ENCODE peak calls at places on chromosomes 3 and 15, in six cellular contexts. U is astrocyte of the spinal cord, J is GM13977, O is DND-41, T is hepatocyte, X is AG09309. Y is an unnamed sample.

GRCh38 chr15:56168394-56168793 is 75.3 kb downstream of the RFX7 start:
- DNase-seq in U (no peak), J (no peak), O (no peak), T (no peak), X (no peak), Y (no peak)

GRCh38 chr3:174439621-174440349 is 419.3 kb upstream of the NAALADL2 start:
- DNase-seq in U (peak), J (no peak), O (no peak), T (peak), X (peak), Y (peak)

GRCh38 chr3:57036952-57037351 is 23.5 kb upstream of the SPATA12 start:
- DNase-seq in U (no peak), J (no peak), O (no peak), T (no peak), X (no peak), Y (no peak)

GRCh38 chr3:37920156-37920686 is 58.5 kb downstream of the CTDSPL start:
- DNase-seq in U (no peak), J (no peak), O (peak), T (no peak), X (no peak), Y (no peak)

GRCh38 chr15:73751481-73751880 is 1.7 kb downstream of the INSYN1 start:
- DNase-seq in U (no peak), J (no peak), O (no peak), T (no peak), X (no peak), Y (no peak)

GRCh38 chr3:194945508-194945907 is 259.8 kb downstream of the FAM43A start:
- DNase-seq in U (no peak), J (no peak), O (no peak), T (no peak), X (no peak), Y (no peak)

GRCh38 chr3:72560857-72561675 is 287.2 kb downstream of the SHQ1 start:
- DNase-seq in U (no peak), J (no peak), O (no peak), T (no peak), X (no peak), Y (no peak)

GRCh38 chr15:47194718-47195117 is 522.6 kb upstream of the SEMA6D start:
- DNase-seq in U (peak), J (no peak), O (no peak), T (peak), X (no peak), Y (peak)

GRCh38 chr3:41330465-41330864 is 131.2 kb downstream of the CTNNB1 start:
- DNase-seq in U (peak), J (no peak), O (no peak), T (no peak), X (no peak), Y (no peak)

GRCh38 chr3:183515968-183516851 is 39.3 kb downstream of the KLHL6 start:
- DNase-seq in U (no peak), J (peak), O (peak), T (no peak), X (no peak), Y (no peak)

GRCh38 chr15:99105516-99106341 is 849 bp downstream of the SYNM start:
- DNase-seq in U (peak), J (peak), O (no peak), T (peak), X (no peak), Y (peak)

GRCh38 chr3:177713921-177714900 is 516.9 kb upstream of the TBL1XR1 start:
- DNase-seq in U (no peak), J (no peak), O (peak), T (no peak), X (no peak), Y (no peak)

GRCh38 chr3:165544432-165544831 is 292.8 kb downstream of the BCHE start:
- DNase-seq in U (no peak), J (no peak), O (no peak), T (no peak), X (no peak), Y (no peak)

GRCh38 chr3:173553635-173554280 is 156.2 kb downstream of the NLGN1 start:
- DNase-seq in U (peak), J (no peak), O (no peak), T (peak), X (peak), Y (peak)

GRCh38 chr15:95405447-95405846 is 925.1 kb upstream of the NR2F2 start:
- DNase-seq in U (peak), J (no peak), O (no peak), T (no peak), X (no peak), Y (no peak)

GRCh38 chr15:101103589-101103988 is 148.3 kb downstream of the CHSY1 start:
- DNase-seq in U (no peak), J (no peak), O (no peak), T (no peak), X (no peak), Y (no peak)

GRCh38 chr15:57881361-57881760 is 174.8 kb downstream of the POLR2M start:
- DNase-seq in U (peak), J (no peak), O (no peak), T (no peak), X (no peak), Y (no peak)

GRCh38 chr3:188868803-188869202 is 303.0 kb upstream of the TPRG1 start:
- DNase-seq in U (no peak), J (no peak), O (no peak), T (no peak), X (no peak), Y (no peak)

GRCh38 chr3:197561926-197562325 is 6.2 kb upstream of the BDH1 start:
- DNase-seq in U (no peak), J (no peak), O (no peak), T (no peak), X (no peak), Y (no peak)

GRCh38 chr15:29678504-29679034 is 143.7 kb downstream of the TJP1 start:
- DNase-seq in U (no peak), J (no peak), O (no peak), T (no peak), X (no peak), Y (no peak)

GRCh38 chr3:55014081-55014480 is 86.2 kb upstream of the LRTM1 start:
- DNase-seq in U (peak), J (no peak), O (no peak), T (no peak), X (no peak), Y (no peak)

GRCh38 chr3:55009372-55009771 is 81.5 kb upstream of the LRTM1 start:
- DNase-seq in U (no peak), J (no peak), O (no peak), T (no peak), X (no peak), Y (no peak)

GRCh38 chr3:55012091-55012490 is 84.2 kb upstream of the LRTM1 start:
- DNase-seq in U (no peak), J (no peak), O (no peak), T (no peak), X (no peak), Y (no peak)

GRCh38 chr3:55017876-55018275 is 90.0 kb upstream of the LRTM1 start:
- DNase-seq in U (no peak), J (no peak), O (no peak), T (no peak), X (no peak), Y (no peak)

DNA sequence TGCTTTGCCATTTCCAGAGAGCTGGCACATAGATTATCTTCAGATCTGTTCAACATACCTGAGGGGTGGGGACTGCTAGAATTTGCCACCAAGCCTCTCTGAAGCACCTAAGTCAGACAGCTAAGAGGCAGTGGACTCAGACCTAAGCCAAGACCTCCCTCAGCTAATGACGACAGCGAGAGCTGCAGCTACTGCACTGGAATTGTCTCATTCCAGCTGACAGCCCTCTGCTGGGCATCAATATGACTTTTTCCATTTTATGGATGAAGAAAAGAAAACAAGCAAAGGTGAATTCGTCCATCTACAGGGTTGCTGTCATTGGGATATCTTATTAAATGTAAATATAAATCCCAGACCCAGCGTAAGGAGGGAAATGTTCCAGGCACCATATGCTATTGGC is 85.3 kb upstream of the LRTM1 start:
- DNase-seq in U (peak), J (no peak), O (no peak), T (peak), X (no peak), Y (no peak)
- TF ChIP-seq CTCF in U (peak), J (no peak), O (no peak), T (peak), X (peak), Y (no peak)

GRCh38 chr3:50210510-50211367 is 5.7 kb downstream of the SLC38A3 start:
- DNase-seq in U (no peak), J (no peak), O (no peak), T (peak), X (no peak), Y (no peak)

GRCh38 chr3:50213383-50213782 is 8.3 kb downstream of the SLC38A3 start:
- DNase-seq in U (no peak), J (no peak), O (no peak), T (no peak), X (no peak), Y (no peak)

GRCh38 chr3:50211930-50212329 is 6.9 kb downstream of the SLC38A3 start:
- DNase-seq in U (no peak), J (no peak), O (no peak), T (no peak), X (peak), Y (no peak)

GRCh38 chr3:50212971-50213370 is 7.9 kb downstream of the SLC38A3 start:
- DNase-seq in U (no peak), J (no peak), O (no peak), T (no peak), X (no peak), Y (no peak)

DNA sequence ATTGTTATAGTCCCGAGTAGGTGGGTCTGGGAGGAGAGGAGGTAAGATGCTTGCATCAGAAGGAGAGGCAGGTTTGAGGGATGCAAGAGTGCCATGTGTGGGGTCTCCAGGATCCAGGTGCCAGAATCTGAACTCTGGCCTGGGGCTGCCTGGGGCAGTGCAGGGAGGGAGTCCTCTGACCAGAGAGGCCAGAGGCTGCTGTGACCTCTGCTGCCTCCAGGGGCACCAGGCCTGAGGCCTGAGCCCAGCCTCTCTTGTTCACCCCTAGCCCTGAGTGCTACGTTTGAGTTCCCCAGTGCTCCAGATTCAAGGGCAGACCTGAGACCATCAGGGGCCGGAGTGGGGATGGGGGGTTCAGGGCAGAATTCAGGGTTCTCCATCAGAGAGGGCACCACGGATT is 7.4 kb downstream of the SLC38A3 start:
- DNase-seq in U (no peak), J (no peak), O (no peak), T (no peak), X (no peak), Y (no peak)
- TF ChIP-seq CTCF in U (no peak), J (no peak), O (no peak), T (no peak), X (no peak), Y (no peak)

GRCh38 chr3:116445291-116445841 is at the start of gene LSAMP:
- DNase-seq in U (peak), J (no peak), O (no peak), T (peak), X (no peak), Y (peak)
- TF ChIP-seq CTCF in U (no peak), J (no peak), O (no peak), T (no peak), X (no peak), Y (no peak)

DNA sequence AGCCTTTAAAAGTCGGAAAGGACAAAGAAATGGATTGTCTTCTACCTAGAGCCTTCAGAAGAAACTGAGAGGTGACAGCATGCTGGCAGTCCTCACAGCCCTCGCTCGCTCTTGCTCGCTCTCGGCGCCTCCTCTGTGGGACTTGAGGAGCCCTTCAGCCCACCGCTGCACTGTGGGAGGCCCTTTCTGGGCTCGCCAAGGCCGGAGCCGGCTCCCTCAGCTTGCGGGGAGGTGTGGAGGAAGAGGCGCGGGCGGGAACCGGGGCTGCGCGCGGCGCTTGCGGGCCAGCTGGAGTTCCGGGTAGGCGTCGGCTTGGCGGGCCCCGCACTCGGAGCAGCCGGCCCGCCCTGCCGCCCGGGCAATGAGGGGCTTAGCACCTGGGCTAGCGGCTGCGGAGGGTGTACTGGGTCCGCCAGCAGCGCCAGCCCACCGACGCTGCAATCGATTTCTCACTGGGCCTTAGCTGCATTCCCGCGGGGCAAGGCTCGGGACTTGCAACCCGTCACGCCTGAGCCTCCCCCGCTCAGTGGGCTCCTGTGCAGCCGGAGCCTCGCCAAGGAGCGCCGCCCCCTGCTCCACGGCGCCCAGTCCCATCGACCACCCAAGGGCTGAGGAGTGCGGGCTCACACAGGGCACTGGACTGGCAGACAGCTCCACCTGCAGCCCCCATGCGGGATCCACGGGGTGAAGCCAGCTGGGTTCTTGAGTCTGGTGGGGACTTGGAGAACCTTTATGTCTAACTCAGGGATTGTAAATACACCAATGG is 953.8 kb upstream of the GBE1 start:
- DNase-seq in U (no peak), J (no peak), O (no peak), T (no peak), X (no peak), Y (no peak)
- TF ChIP-seq CTCF in U (no peak), J (no peak), O (no peak), T (no peak), X (no peak), Y (no peak)

GRCh38 chr15:43183270-43183669 is 1.9 kb upstream of the CCNDBP1 start:
- DNase-seq in U (no peak), J (no peak), O (no peak), T (no peak), X (no peak), Y (no peak)

GRCh38 chr15:43187544-43188155 is 2.4 kb downstream of the CCNDBP1 start:
- DNase-seq in U (peak), J (peak), O (no peak), T (peak), X (peak), Y (peak)

GRCh38 chr15:43185161-43186002 is at the start of gene CCNDBP1:
- DNase-seq in U (peak), J (peak), O (peak), T (peak), X (peak), Y (peak)

GRCh38 chr15:43184407-43185160 is 619 bp upstream of the CCNDBP1 start:
- DNase-seq in U (no peak), J (no peak), O (no peak), T (no peak), X (no peak), Y (no peak)

GRCh38 chr15:43186003-43186353 is 775 bp downstream of the CCNDBP1 start:
- DNase-seq in U (no peak), J (peak), O (no peak), T (peak), X (no peak), Y (no peak)
- TF ChIP-seq CTCF in U (no peak), J (no peak), O (no peak), T (no peak), X (no peak), Y (no peak)

GRCh38 chr15:37134699-37135131 is 34.4 kb upstream of the MEIS2 start:
- DNase-seq in U (peak), J (no peak), O (no peak), T (peak), X (peak), Y (peak)

GRCh38 chr15:37135225-37135624 is 34.9 kb upstream of the MEIS2 start:
- DNase-seq in U (no peak), J (no peak), O (no peak), T (no peak), X (no peak), Y (peak)

GRCh38 chr15:37132826-37133417 is 32.6 kb upstream of the MEIS2 start:
- DNase-seq in U (no peak), J (no peak), O (no peak), T (no peak), X (no peak), Y (no peak)

GRCh38 chr15:37134244-37134643 is 33.9 kb upstream of the MEIS2 start:
- DNase-seq in U (no peak), J (no peak), O (no peak), T (no peak), X (no peak), Y (no peak)

GRCh38 chr15:37133619-37134018 is 33.3 kb upstream of the MEIS2 start:
- DNase-seq in U (peak), J (no peak), O (no peak), T (no peak), X (peak), Y (peak)
- TF ChIP-seq CTCF in U (peak), J (no peak), O (peak), T (peak), X (peak), Y (peak)

Y was measured in A673.